ENCODE peak calls at places on chromosome 2, in six cellular contexts. Z, T, P, C, E and J are unnamed samples.

GRCh38 chr2:36704475-36705150 is 8.1 kb downstream of the VIT start:
- DNase-seq in E (no peak), T (no peak), C (no peak), P (no peak), Z (no peak), J (no peak)

GRCh38 chr2:143390185-143390584 is 261.0 kb downstream of the ARHGAP15 start:
- DNase-seq in E (no peak), T (no peak), Z (no peak), P (no peak), C (no peak), J (no peak)

GRCh38 chr2:168294409-168294808 is 47.0 kb upstream of the STK39 start:
- DNase-seq in C (no peak), T (no peak), E (no peak), P (no peak), Z (no peak), J (no peak)

GRCh38 chr2:30074023-30074422 is 72.8 kb upstream of the YPEL5 start:
- DNase-seq in P (no peak), C (no peak), T (peak; percentile 24), E (no peak), Z (no peak), J (no peak)

GRCh38 chr2:39139511-39140237 is 18.8 kb upstream of the SOS1 start:
- DNase-seq in E (no peak), C (no peak), Z (no peak), T (no peak), P (no peak), J (no peak)

GRCh38 chr2:174623690-174624089 is 26.1 kb upstream of the WIPF1 start:
- DNase-seq in Z (no peak), C (no peak), T (no peak), E (no peak), P (no peak), J (no peak)

GRCh38 chr2:99297990-99298389 is 3.0 kb downstream of the LYG1 start:
- DNase-seq in T (peak; percentile 24), Z (no peak), P (no peak), E (no peak), C (no peak), J (no peak)

GRCh38 chr2:189393440-189394111 is 47.7 kb upstream of the WDR75 start:
- DNase-seq in Z (no peak), E (no peak), P (no peak), T (peak; percentile 85), C (no peak), J (no peak)

GRCh38 chr2:30714811-30715709 is 92.2 kb downstream of the CAPN13 start:
- DNase-seq in C (no peak), Z (no peak), P (no peak), E (peak; percentile 18), T (no peak), J (no peak)

GRCh38 chr2:53583583-53583982 is 184.0 kb upstream of the CHAC2 start:
- DNase-seq in P (no peak), E (no peak), Z (no peak), C (no peak), T (no peak), J (no peak)

GRCh38 chr2:152491139-152491472 is 156.1 kb downstream of the FMNL2 start:
- DNase-seq in E (no peak), T (no peak), C (no peak), Z (no peak), P (no peak), J (no peak)

GRCh38 chr2:73925853-73926492 is 707 bp upstream of the DGUOK start:
- DNase-seq in E (no peak), C (no peak), Z (no peak), T (no peak), P (no peak), J (no peak)

GRCh38 chr2:238730001-238730669 is 117.8 kb upstream of the TWIST2 start:
- DNase-seq in P (no peak), C (no peak), T (no peak), E (no peak), Z (no peak), J (no peak)

GRCh38 chr2:47422560-47422959 is 19.6 kb downstream of the MSH2 start:
- DNase-seq in E (no peak), T (peak; percentile 29), Z (no peak), P (no peak), C (peak; percentile 63), J (no peak)

GRCh38 chr2:9440058-9440727 is 16.7 kb downstream of the CPSF3 start:
- DNase-seq in C (no peak), E (no peak), T (peak; percentile 42), P (no peak), Z (no peak), J (no peak)

GRCh38 chr2:9378433-9379371 is 44.6 kb downstream of the ITGB1BP1 start:
- DNase-seq in P (no peak), E (peak; percentile 53), C (peak; percentile 58), Z (no peak), T (peak; percentile 81), J (no peak)

GRCh38 chr2:240499309-240500301 is 58.2 kb downstream of the ANKMY1 start:
- DNase-seq in C (no peak), E (peak; percentile 51), P (no peak), T (no peak), Z (no peak), J (no peak)

GRCh38 chr2:66827851-66828250 is 392.9 kb downstream of the MEIS1 start:
- DNase-seq in C (no peak), Z (no peak), P (no peak), T (no peak), E (no peak), J (no peak)

GRCh38 chr2:122506620-122507019 is 751.2 kb downstream of the TSN start:
- DNase-seq in P (no peak), T (no peak), E (no peak), C (no peak), Z (no peak), J (no peak)

GRCh38 chr2:127086800-127087737 is 19.9 kb downstream of the BIN1 start:
- DNase-seq in P (no peak), E (no peak), Z (no peak), T (peak; percentile 97), C (peak; percentile 86), J (no peak)

GRCh38 chr2:126686286-126686685 is 30.3 kb downstream of the GYPC start:
- DNase-seq in T (no peak), Z (no peak), P (no peak), C (no peak), E (no peak), J (no peak)

GRCh38 chr2:31058096-31058843 is 80.0 kb downstream of the GALNT14 start:
- DNase-seq in Z (no peak), E (no peak), P (no peak), T (no peak), C (no peak), J (no peak)

GRCh38 chr2:231127480-231127879 is 2.6 kb upstream of the HTR2B start:
- DNase-seq in C (no peak), T (no peak), Z (no peak), E (no peak), P (no peak), J (no peak)

GRCh38 chr2:176709541-176709951 is 440.3 kb downstream of the MTX2 start:
- DNase-seq in P (peak; percentile 20), E (no peak), Z (no peak), C (no peak), T (peak; percentile 80), J (no peak)